ENCODE peak calls at places on chromosomes 13 and 19, in five cellular contexts. One of them, this sample, is unnamed.

GRCh38 chr13:32209670-32210069 is 105.5 kb downstream of the ZAR1L start:
- DNase-seq in choroid plexus epithelial cell: peak; percentile 31
- DNase-seq in T-helper 1 cell: no peak
- DNase-seq in T-helper 9 cell: no peak
- DNase-seq in Kasumi-1: no peak
- DNase-seq in this sample: no peak

GRCh38 chr13:113758651-113759524 is at the start of gene TMEM255B:
- DNase-seq in Kasumi-1: peak; percentile 84
- DNase-seq in T-helper 1 cell: peak; percentile 59
- DNase-seq in choroid plexus epithelial cell: peak; percentile 56
- DNase-seq in T-helper 9 cell: peak; percentile 69
- DNase-seq in this sample: peak; percentile 96

GRCh38 chr13:33462109-33462508 is 176.6 kb upstream of the STARD13 start:
- DNase-seq in T-helper 1 cell: no peak
- DNase-seq in Kasumi-1: no peak
- DNase-seq in choroid plexus epithelial cell: no peak
- DNase-seq in T-helper 9 cell: no peak
- DNase-seq in this sample: no peak

GRCh38 chr13:57631607-57632275 is at the start of gene PCDH17:
- DNase-seq in T-helper 1 cell: no peak
- DNase-seq in choroid plexus epithelial cell: peak; percentile 38
- DNase-seq in T-helper 9 cell: no peak
- DNase-seq in Kasumi-1: no peak
- DNase-seq in this sample: peak; percentile 11

GRCh38 chr19:45769821-45770191 is 754 bp upstream of the SIX5 start:
- DNase-seq in T-helper 9 cell: peak; percentile 47
- DNase-seq in choroid plexus epithelial cell: peak; percentile 69
- DNase-seq in T-helper 1 cell: peak; percentile 50
- DNase-seq in Kasumi-1: no peak
- DNase-seq in this sample: no peak

GRCh38 chr13:24243311-24243710 is 66.1 kb upstream of the C1QTNF9 start:
- DNase-seq in T-helper 9 cell: no peak
- DNase-seq in choroid plexus epithelial cell: no peak
- DNase-seq in Kasumi-1: peak; percentile 29
- DNase-seq in T-helper 1 cell: no peak
- DNase-seq in this sample: no peak

GRCh38 chr13:24165746-24166145 is 5.2 kb downstream of the SPATA13 start:
- DNase-seq in T-helper 9 cell: no peak
- DNase-seq in T-helper 1 cell: no peak
- DNase-seq in choroid plexus epithelial cell: peak; percentile 35
- DNase-seq in Kasumi-1: no peak
- DNase-seq in this sample: peak; percentile 47

GRCh38 chr19:42480335-42481095 is 37.8 kb upstream of the CXCL17 start:
- DNase-seq in T-helper 1 cell: no peak
- DNase-seq in choroid plexus epithelial cell: peak; percentile 47
- DNase-seq in Kasumi-1: no peak
- DNase-seq in T-helper 9 cell: no peak
- DNase-seq in this sample: peak; percentile 58

GRCh38 chr19:43872547-43873336 is 45.6 kb downstream of the ZNF283 start:
- DNase-seq in choroid plexus epithelial cell: peak; percentile 5
- DNase-seq in T-helper 9 cell: no peak
- DNase-seq in T-helper 1 cell: no peak
- DNase-seq in Kasumi-1: no peak
- DNase-seq in this sample: no peak

GRCh38 chr19:33260628-33261418 is 35.2 kb upstream of the SLC7A10 start:
- DNase-seq in choroid plexus epithelial cell: no peak
- DNase-seq in Kasumi-1: peak; percentile 93
- DNase-seq in T-helper 9 cell: no peak
- DNase-seq in T-helper 1 cell: no peak
- DNase-seq in this sample: no peak

GRCh38 chr13:27470042-27470830 is 19.9 kb upstream of the MTIF3 start:
- DNase-seq in T-helper 1 cell: no peak
- DNase-seq in T-helper 9 cell: no peak
- DNase-seq in Kasumi-1: no peak
- DNase-seq in choroid plexus epithelial cell: no peak
- DNase-seq in this sample: no peak

GRCh38 chr13:40776681-40777165 is 5.7 kb upstream of the MRPS31 start:
- DNase-seq in choroid plexus epithelial cell: peak; percentile 68
- DNase-seq in Kasumi-1: peak; percentile 73
- DNase-seq in T-helper 9 cell: peak; percentile 54
- DNase-seq in T-helper 1 cell: peak; percentile 54
- DNase-seq in this sample: no peak

GRCh38 chr13:23025848-23026608 is 154.8 kb upstream of the SGCG start:
- DNase-seq in Kasumi-1: no peak
- DNase-seq in T-helper 9 cell: no peak
- DNase-seq in T-helper 1 cell: no peak
- DNase-seq in choroid plexus epithelial cell: no peak
- DNase-seq in this sample: no peak

GRCh38 chr19:45164577-45165335 is 4.0 kb upstream of the NKPD1 start:
- DNase-seq in choroid plexus epithelial cell: peak; percentile 88
- DNase-seq in T-helper 1 cell: peak; percentile 42
- DNase-seq in Kasumi-1: peak; percentile 84
- DNase-seq in T-helper 9 cell: peak; percentile 44
- DNase-seq in this sample: peak; percentile 56

GRCh38 chr19:5880604-5881078 is 10.3 kb upstream of the FUT5 start:
- DNase-seq in T-helper 1 cell: no peak
- DNase-seq in T-helper 9 cell: no peak
- DNase-seq in Kasumi-1: no peak
- DNase-seq in choroid plexus epithelial cell: peak; percentile 93
- DNase-seq in this sample: peak; percentile 85

GRCh38 chr13:35714096-35714495 is 237.6 kb upstream of the MAB21L1 start:
- DNase-seq in T-helper 9 cell: no peak
- DNase-seq in Kasumi-1: no peak
- DNase-seq in T-helper 1 cell: no peak
- DNase-seq in choroid plexus epithelial cell: no peak
- DNase-seq in this sample: no peak

GRCh38 chr13:106277483-106278154 is 257.8 kb downstream of the EFNB2 start:
- DNase-seq in Kasumi-1: no peak
- DNase-seq in choroid plexus epithelial cell: no peak
- DNase-seq in T-helper 9 cell: no peak
- DNase-seq in T-helper 1 cell: no peak
- DNase-seq in this sample: no peak

GRCh38 chr13:51894239-51894638 is 32.5 kb downstream of the CCDC70 start:
- DNase-seq in T-helper 1 cell: no peak
- DNase-seq in Kasumi-1: no peak
- DNase-seq in choroid plexus epithelial cell: no peak
- DNase-seq in T-helper 9 cell: no peak
- DNase-seq in this sample: no peak

GRCh38 chr19:49590971-49591730 is at the start of gene PRR12:
- DNase-seq in choroid plexus epithelial cell: peak; percentile 77
- DNase-seq in T-helper 1 cell: peak; percentile 68
- DNase-seq in Kasumi-1: peak; percentile 62
- DNase-seq in T-helper 9 cell: peak; percentile 67
- DNase-seq in this sample: peak; percentile 88

GRCh38 chr13:110132178-110132975 is 174.6 kb downstream of the COL4A1 start:
- DNase-seq in T-helper 9 cell: no peak
- DNase-seq in Kasumi-1: no peak
- DNase-seq in T-helper 1 cell: no peak
- DNase-seq in choroid plexus epithelial cell: no peak
- DNase-seq in this sample: no peak

GRCh38 chr19:45569619-45570421 is 14.8 kb downstream of the OPA3 start:
- DNase-seq in T-helper 9 cell: peak; percentile 45
- DNase-seq in choroid plexus epithelial cell: peak; percentile 57
- DNase-seq in Kasumi-1: peak; percentile 71
- DNase-seq in T-helper 1 cell: no peak
- DNase-seq in this sample: peak; percentile 68

GRCh38 chr19:18313398-18313797 is 9.5 kb downstream of the LSM4 start:
- DNase-seq in choroid plexus epithelial cell: no peak
- DNase-seq in T-helper 9 cell: no peak
- DNase-seq in Kasumi-1: no peak
- DNase-seq in T-helper 1 cell: no peak
- DNase-seq in this sample: no peak

GRCh38 chr19:17402982-17403855 is 2.2 kb downstream of the BST2 start:
- DNase-seq in T-helper 9 cell: peak; percentile 59
- DNase-seq in T-helper 1 cell: no peak
- DNase-seq in Kasumi-1: peak; percentile 19
- DNase-seq in choroid plexus epithelial cell: peak; percentile 46
- DNase-seq in this sample: peak; percentile 68

GRCh38 chr13:88068975-88069374 is 397.8 kb downstream of the SLITRK5 start:
- DNase-seq in choroid plexus epithelial cell: no peak
- DNase-seq in T-helper 1 cell: no peak
- DNase-seq in Kasumi-1: no peak
- DNase-seq in T-helper 9 cell: no peak
- DNase-seq in this sample: no peak